ENCODE peak calls at places on chromosome 7, in seven cellular contexts. O is NT2/D1, L is OCI-LY7, V is stomach, T is brain microvascular endothelial cell, P is non-pigmented ciliary epithelial cell, M is GM12891. R is an unnamed sample.

GRCh38 chr7:22427122-22427503 is 70.2 kb upstream of the RAPGEF5 start:
- DNase-seq in O (no peak), L (no peak), V (no peak), T (no peak), P (no peak), M (no peak), R (no peak)

GRCh38 chr7:114414151-114415053 is at the start of gene FOXP2:
- DNase-seq in O (no peak), L (no peak), V (no peak), T (peak), P (no peak), M (no peak), R (no peak)

GRCh38 chr7:88141953-88142352 is 77.9 kb downstream of the SRI start:
- DNase-seq in O (no peak), L (no peak), V (no peak), T (no peak), P (no peak), M (no peak), R (no peak)

GRCh38 chr7:42479452-42480303 is 242.7 kb upstream of the GLI3 start:
- DNase-seq in O (no peak), L (no peak), V (no peak), T (no peak), P (no peak), M (no peak), R (no peak)

GRCh38 chr7:15015545-15016314 is 113.2 kb upstream of the DGKB start:
- DNase-seq in O (peak), L (peak), V (peak), T (peak), P (peak), M (peak), R (no peak)

GRCh38 chr7:27434729-27435400 is 192.3 kb downstream of the EVX1 start:
- DNase-seq in O (no peak), L (no peak), V (no peak), T (no peak), P (no peak), M (no peak), R (no peak)

GRCh38 chr7:139186146-139186545 is 44.9 kb upstream of the UBN2 start:
- DNase-seq in O (no peak), L (no peak), V (no peak), T (no peak), P (no peak), M (no peak), R (no peak)

GRCh38 chr7:179209-179681 is 13.1 kb upstream of the FAM20C start:
- DNase-seq in O (no peak), L (no peak), V (no peak), T (no peak), P (no peak), M (no peak), R (no peak)

GRCh38 chr7:1692500-1693418 is 22.7 kb downstream of the ELFN1 start:
- DNase-seq in O (no peak), L (no peak), V (peak), T (no peak), P (no peak), M (no peak), R (no peak)

GRCh38 chr7:139600306-139600705 is 76.8 kb downstream of the CLEC2L start:
- DNase-seq in O (no peak), L (no peak), V (no peak), T (no peak), P (no peak), M (no peak), R (no peak)

GRCh38 chr7:12524794-12525386 is 45.6 kb upstream of the SCIN start:
- DNase-seq in O (no peak), L (peak), V (no peak), T (peak), P (no peak), M (no peak), R (no peak)

GRCh38 chr7:83468251-83468739 is 180.6 kb downstream of the SEMA3E start:
- DNase-seq in O (peak), L (no peak), V (peak), T (peak), P (peak), M (peak), R (peak)

GRCh38 chr7:84372712-84373111 is 178.1 kb upstream of the SEMA3A start:
- DNase-seq in O (no peak), L (no peak), V (no peak), T (peak), P (no peak), M (no peak), R (no peak)

GRCh38 chr7:101823086-101823485 is 5.7 kb downstream of the CUX1 start:
- DNase-seq in O (no peak), L (no peak), V (peak), T (no peak), P (no peak), M (no peak), R (no peak)

GRCh38 chr7:118109607-118110006 is 74.4 kb upstream of the LSM8 start:
- DNase-seq in O (no peak), L (no peak), V (no peak), T (no peak), P (no peak), M (no peak), R (no peak)

GRCh38 chr7:154387252-154387651 is 335.1 kb downstream of the DPP6 start:
- DNase-seq in O (no peak), L (no peak), V (no peak), T (no peak), P (no peak), M (no peak), R (no peak)

R was measured in GOT3.